ENCODE peak calls at places on chromosomes 4 and X, in eight cellular contexts. One of them, this sample, is unnamed.

GRCh38 chr4:29311231-29311630 is 1408.9 kb upstream of the PCDH7 start:
- DNase-seq in D721Med: no peak
- DNase-seq in tibial artery: no peak
- DNase-seq in hippocampal formation: no peak
- DNase-seq in left ventricle myocardium inferior: no peak
- DNase-seq in AG09319: no peak
- DNase-seq in activated CD8-positive, alpha-beta memory T cell treated with anti-CD3 and anti-CD28 coated beads for 48 hours: no peak
- DNase-seq in IMR-90: peak; percentile 62
- DNase-seq in this sample: no peak

GRCh38 chr4:125315571-125316390 is 1.0 kb downstream of the FAT4 start:
- DNase-seq in D721Med: no peak
- DNase-seq in tibial artery: peak; percentile 75
- DNase-seq in hippocampal formation: peak; percentile 58
- DNase-seq in left ventricle myocardium inferior: peak; percentile 57
- DNase-seq in AG09319: no peak
- DNase-seq in activated CD8-positive, alpha-beta memory T cell treated with anti-CD3 and anti-CD28 coated beads for 48 hours: no peak
- DNase-seq in IMR-90: peak; percentile 54
- DNase-seq in this sample: no peak

GRCh38 chrX:42695800-42696358 is 82.1 kb downstream of the PPP1R2C start:
- DNase-seq in D721Med: no peak
- DNase-seq in tibial artery: no peak
- DNase-seq in hippocampal formation: no peak
- DNase-seq in left ventricle myocardium inferior: no peak
- DNase-seq in AG09319: no peak
- DNase-seq in activated CD8-positive, alpha-beta memory T cell treated with anti-CD3 and anti-CD28 coated beads for 48 hours: no peak
- DNase-seq in IMR-90: no peak
- DNase-seq in this sample: no peak

GRCh38 chrX:125507119-125507518 is 187.4 kb downstream of the TEX13C start:
- DNase-seq in D721Med: no peak
- DNase-seq in tibial artery: no peak
- DNase-seq in hippocampal formation: no peak
- DNase-seq in left ventricle myocardium inferior: no peak
- DNase-seq in AG09319: no peak
- DNase-seq in activated CD8-positive, alpha-beta memory T cell treated with anti-CD3 and anti-CD28 coated beads for 48 hours: no peak
- DNase-seq in IMR-90: no peak
- DNase-seq in this sample: no peak

GRCh38 chr4:76708986-76709385 is 189.0 kb downstream of the SOWAHB start:
- DNase-seq in D721Med: no peak
- DNase-seq in tibial artery: no peak
- DNase-seq in hippocampal formation: no peak
- DNase-seq in left ventricle myocardium inferior: no peak
- DNase-seq in AG09319: no peak
- DNase-seq in activated CD8-positive, alpha-beta memory T cell treated with anti-CD3 and anti-CD28 coated beads for 48 hours: no peak
- DNase-seq in IMR-90: no peak
- DNase-seq in this sample: no peak

GRCh38 chr4:58749206-58749605 is 1639.0 kb upstream of the IGFBP7 start:
- DNase-seq in D721Med: no peak
- DNase-seq in tibial artery: no peak
- DNase-seq in hippocampal formation: no peak
- DNase-seq in left ventricle myocardium inferior: no peak
- DNase-seq in AG09319: no peak
- DNase-seq in activated CD8-positive, alpha-beta memory T cell treated with anti-CD3 and anti-CD28 coated beads for 48 hours: no peak
- DNase-seq in IMR-90: no peak
- DNase-seq in this sample: no peak

GRCh38 chr4:182280439-182281111 is 37.4 kb downstream of the TENM3 start:
- DNase-seq in D721Med: no peak
- DNase-seq in tibial artery: no peak
- DNase-seq in hippocampal formation: no peak
- DNase-seq in left ventricle myocardium inferior: no peak
- DNase-seq in AG09319: no peak
- DNase-seq in activated CD8-positive, alpha-beta memory T cell treated with anti-CD3 and anti-CD28 coated beads for 48 hours: no peak
- DNase-seq in IMR-90: peak; percentile 78
- DNase-seq in this sample: no peak

GRCh38 chr4:168433576-168433975 is 46.7 kb downstream of the DDX60L start:
- DNase-seq in D721Med: no peak
- DNase-seq in tibial artery: no peak
- DNase-seq in hippocampal formation: no peak
- DNase-seq in left ventricle myocardium inferior: no peak
- DNase-seq in AG09319: no peak
- DNase-seq in activated CD8-positive, alpha-beta memory T cell treated with anti-CD3 and anti-CD28 coated beads for 48 hours: no peak
- DNase-seq in IMR-90: peak; percentile 9
- DNase-seq in this sample: no peak

GRCh38 chr4:185936650-185937376 is 124.8 kb upstream of the SORBS2 start:
- DNase-seq in D721Med: no peak
- DNase-seq in tibial artery: no peak
- DNase-seq in hippocampal formation: no peak
- DNase-seq in left ventricle myocardium inferior: no peak
- DNase-seq in AG09319: no peak
- DNase-seq in activated CD8-positive, alpha-beta memory T cell treated with anti-CD3 and anti-CD28 coated beads for 48 hours: no peak
- DNase-seq in IMR-90: no peak
- DNase-seq in this sample: no peak

GRCh38 chrX:66863721-66864120 is 224.8 kb upstream of the EDA2R start:
- DNase-seq in D721Med: no peak
- DNase-seq in tibial artery: peak; percentile 60
- DNase-seq in hippocampal formation: no peak
- DNase-seq in left ventricle myocardium inferior: no peak
- DNase-seq in AG09319: no peak
- DNase-seq in activated CD8-positive, alpha-beta memory T cell treated with anti-CD3 and anti-CD28 coated beads for 48 hours: no peak
- DNase-seq in IMR-90: no peak
- DNase-seq in this sample: no peak

GRCh38 chr4:16663722-16664121 is 234.7 kb downstream of the LDB2 start:
- DNase-seq in D721Med: no peak
- DNase-seq in tibial artery: no peak
- DNase-seq in hippocampal formation: no peak
- DNase-seq in left ventricle myocardium inferior: no peak
- DNase-seq in AG09319: no peak
- DNase-seq in activated CD8-positive, alpha-beta memory T cell treated with anti-CD3 and anti-CD28 coated beads for 48 hours: no peak
- DNase-seq in IMR-90: no peak
- DNase-seq in this sample: no peak

GRCh38 chr4:113674733-113675132 is 86.8 kb downstream of the CAMK2D start:
- DNase-seq in D721Med: no peak
- DNase-seq in tibial artery: no peak
- DNase-seq in hippocampal formation: no peak
- DNase-seq in left ventricle myocardium inferior: no peak
- DNase-seq in AG09319: no peak
- DNase-seq in activated CD8-positive, alpha-beta memory T cell treated with anti-CD3 and anti-CD28 coated beads for 48 hours: no peak
- DNase-seq in IMR-90: no peak
- DNase-seq in this sample: no peak

GRCh38 chr4:148161601-148162000 is 280.6 kb downstream of the NR3C2 start:
- DNase-seq in D721Med: no peak
- DNase-seq in tibial artery: no peak
- DNase-seq in hippocampal formation: no peak
- DNase-seq in left ventricle myocardium inferior: no peak
- DNase-seq in AG09319: no peak
- DNase-seq in activated CD8-positive, alpha-beta memory T cell treated with anti-CD3 and anti-CD28 coated beads for 48 hours: no peak
- DNase-seq in IMR-90: no peak
- DNase-seq in this sample: no peak

GRCh38 chr4:104693601-104694201 is 199.0 kb upstream of the CXXC4 start:
- DNase-seq in D721Med: no peak
- DNase-seq in tibial artery: no peak
- DNase-seq in hippocampal formation: no peak
- DNase-seq in left ventricle myocardium inferior: no peak
- DNase-seq in AG09319: no peak
- DNase-seq in activated CD8-positive, alpha-beta memory T cell treated with anti-CD3 and anti-CD28 coated beads for 48 hours: no peak
- DNase-seq in IMR-90: peak; percentile 21
- DNase-seq in this sample: no peak

GRCh38 chr4:15945516-15945915 is 7.0 kb upstream of the FGFBP1 start:
- DNase-seq in D721Med: no peak
- DNase-seq in tibial artery: no peak
- DNase-seq in hippocampal formation: no peak
- DNase-seq in left ventricle myocardium inferior: no peak
- DNase-seq in AG09319: no peak
- DNase-seq in activated CD8-positive, alpha-beta memory T cell treated with anti-CD3 and anti-CD28 coated beads for 48 hours: no peak
- DNase-seq in IMR-90: no peak
- DNase-seq in this sample: no peak

GRCh38 chr4:149531861-149532260 is 283.8 kb downstream of the IQCM start:
- DNase-seq in D721Med: no peak
- DNase-seq in tibial artery: no peak
- DNase-seq in hippocampal formation: no peak
- DNase-seq in left ventricle myocardium inferior: no peak
- DNase-seq in AG09319: no peak
- DNase-seq in activated CD8-positive, alpha-beta memory T cell treated with anti-CD3 and anti-CD28 coated beads for 48 hours: no peak
- DNase-seq in IMR-90: peak; percentile 26
- DNase-seq in this sample: no peak

GRCh38 chr4:138266948-138267347 is 24.8 kb upstream of the SLC7A11 start:
- DNase-seq in D721Med: no peak
- DNase-seq in tibial artery: no peak
- DNase-seq in hippocampal formation: no peak
- DNase-seq in left ventricle myocardium inferior: no peak
- DNase-seq in AG09319: no peak
- DNase-seq in activated CD8-positive, alpha-beta memory T cell treated with anti-CD3 and anti-CD28 coated beads for 48 hours: no peak
- DNase-seq in IMR-90: no peak
- DNase-seq in this sample: no peak

GRCh38 chr4:117796677-117797076 is 237.6 kb upstream of the NDST3 start:
- DNase-seq in D721Med: no peak
- DNase-seq in tibial artery: no peak
- DNase-seq in hippocampal formation: no peak
- DNase-seq in left ventricle myocardium inferior: no peak
- DNase-seq in AG09319: no peak
- DNase-seq in activated CD8-positive, alpha-beta memory T cell treated with anti-CD3 and anti-CD28 coated beads for 48 hours: no peak
- DNase-seq in IMR-90: no peak
- DNase-seq in this sample: no peak

GRCh38 chr4:93828332-93828829 is at the start of gene ATOH1:
- DNase-seq in D721Med: no peak
- DNase-seq in tibial artery: no peak
- DNase-seq in hippocampal formation: no peak
- DNase-seq in left ventricle myocardium inferior: no peak
- DNase-seq in AG09319: no peak
- DNase-seq in activated CD8-positive, alpha-beta memory T cell treated with anti-CD3 and anti-CD28 coated beads for 48 hours: no peak
- DNase-seq in IMR-90: no peak
- DNase-seq in this sample: no peak

GRCh38 chr4:95158626-95159025 is 390.1 kb downstream of the UNC5C start:
- DNase-seq in D721Med: no peak
- DNase-seq in tibial artery: no peak
- DNase-seq in hippocampal formation: no peak
- DNase-seq in left ventricle myocardium inferior: no peak
- DNase-seq in AG09319: no peak
- DNase-seq in activated CD8-positive, alpha-beta memory T cell treated with anti-CD3 and anti-CD28 coated beads for 48 hours: no peak
- DNase-seq in IMR-90: no peak
- DNase-seq in this sample: no peak

GRCh38 chrX:70755850-70756249 is 152.7 kb downstream of the TEX11 start:
- DNase-seq in D721Med: no peak
- DNase-seq in tibial artery: no peak
- DNase-seq in hippocampal formation: no peak
- DNase-seq in left ventricle myocardium inferior: no peak
- DNase-seq in AG09319: no peak
- DNase-seq in activated CD8-positive, alpha-beta memory T cell treated with anti-CD3 and anti-CD28 coated beads for 48 hours: peak; percentile 1
- DNase-seq in IMR-90: no peak
- DNase-seq in this sample: peak; percentile 25

GRCh38 chr4:61212788-61213187 is 12.7 kb downstream of the ADGRL3 start:
- DNase-seq in D721Med: no peak
- DNase-seq in tibial artery: no peak
- DNase-seq in hippocampal formation: no peak
- DNase-seq in left ventricle myocardium inferior: no peak
- DNase-seq in AG09319: no peak
- DNase-seq in activated CD8-positive, alpha-beta memory T cell treated with anti-CD3 and anti-CD28 coated beads for 48 hours: no peak
- DNase-seq in IMR-90: no peak
- DNase-seq in this sample: no peak

GRCh38 chrX:44698328-44698727 is 145.5 kb upstream of the DUSP21 start:
- DNase-seq in D721Med: no peak
- DNase-seq in tibial artery: no peak
- DNase-seq in hippocampal formation: no peak
- DNase-seq in left ventricle myocardium inferior: no peak
- DNase-seq in AG09319: no peak
- DNase-seq in activated CD8-positive, alpha-beta memory T cell treated with anti-CD3 and anti-CD28 coated beads for 48 hours: no peak
- DNase-seq in IMR-90: no peak
- DNase-seq in this sample: no peak

GRCh38 chr4:17468638-17469221 is 43.2 kb downstream of the QDPR start:
- DNase-seq in D721Med: no peak
- DNase-seq in tibial artery: no peak
- DNase-seq in hippocampal formation: no peak
- DNase-seq in left ventricle myocardium inferior: peak; percentile 20
- DNase-seq in AG09319: peak; percentile 10
- DNase-seq in activated CD8-positive, alpha-beta memory T cell treated with anti-CD3 and anti-CD28 coated beads for 48 hours: no peak
- DNase-seq in IMR-90: peak; percentile 44
- DNase-seq in this sample: no peak

GRCh38 chrX:106278951-106279350 is 110.8 kb downstream of the PWWP3B start:
- DNase-seq in D721Med: no peak
- DNase-seq in tibial artery: no peak
- DNase-seq in hippocampal formation: no peak
- DNase-seq in left ventricle myocardium inferior: no peak
- DNase-seq in AG09319: no peak
- DNase-seq in activated CD8-positive, alpha-beta memory T cell treated with anti-CD3 and anti-CD28 coated beads for 48 hours: no peak
- DNase-seq in IMR-90: no peak
- DNase-seq in this sample: no peak